ENCODE peak calls at places on chromosomes 6 and 20, in four cellular contexts. J, Y, S and M are unnamed samples.

GRCh38 chr6:13097454-13097853 is 230.9 kb downstream of the TBC1D7 start:
- DNase-seq in S (no peak), Y (no peak), J (no peak), M (no peak)

GRCh38 chr6:169168302-169168630 is 85.4 kb downstream of the THBS2 start:
- DNase-seq in J (no peak), S (no peak), Y (no peak), M (no peak)

GRCh38 chr6:19691465-19692167 is 145.6 kb upstream of the ID4 start:
- DNase-seq in J (no peak), Y (no peak), S (no peak), M (no peak)

GRCh38 chr6:14818422-14818884 is 427.4 kb upstream of the JARID2 start:
- DNase-seq in Y (no peak), S (no peak), J (no peak), M (no peak)

GRCh38 chr6:35139924-35140524 is 1.1 kb downstream of the TCP11 start:
- DNase-seq in Y (peak), J (peak), S (peak), M (peak)

GRCh38 chr20:43765933-43766332 is 39.1 kb upstream of the GTSF1L start:
- DNase-seq in J (no peak), S (no peak), Y (no peak), M (no peak)

GRCh38 chr6:20704325-20704724 is 170.1 kb downstream of the CDKAL1 start:
- DNase-seq in S (no peak), Y (no peak), J (no peak), M (no peak)

GRCh38 chr6:149473080-149474052 is 11.4 kb downstream of the ZC3H12D start:
- DNase-seq in Y (no peak), J (peak), S (no peak), M (no peak)

GRCh38 chr20:4597215-4597614 is 124.5 kb upstream of the PRND start:
- DNase-seq in Y (no peak), S (no peak), J (no peak), M (no peak)

GRCh38 chr6:157438611-157439109 is 57.7 kb downstream of the ZDHHC14 start:
- DNase-seq in J (no peak), Y (no peak), S (no peak), M (no peak)

GRCh38 chr20:44089987-44090674 is 96.9 kb downstream of the JPH2 start:
- DNase-seq in Y (peak), S (peak), J (peak), M (no peak)

GRCh38 chr6:43188426-43188825 is 6.4 kb downstream of the CUL9 start:
- DNase-seq in S (no peak), J (no peak), Y (no peak), M (no peak)

GRCh38 chr6:109143191-109143590 is 47.9 kb downstream of the CEP57L1 start:
- DNase-seq in S (no peak), J (no peak), Y (no peak), M (no peak)

GRCh38 chr20:48797850-48798747 is 29.7 kb downstream of the PREX1 start:
- DNase-seq in Y (no peak), S (no peak), J (no peak), M (no peak)

GRCh38 chr20:50249447-50250388 is 59.1 kb downstream of the CEBPB start:
- DNase-seq in J (no peak), S (no peak), Y (no peak), M (no peak)

GRCh38 chr6:39496951-39497350 is 174.4 kb upstream of the KCNK16 start:
- DNase-seq in S (no peak), J (no peak), Y (no peak), M (peak)

GRCh38 chr6:40550096-40550731 is 37.0 kb downstream of the LRFN2 start:
- DNase-seq in J (peak), Y (peak), S (peak), M (peak)

GRCh38 chr6:5679271-5679670 is 327.5 kb downstream of the NRN1 start:
- DNase-seq in Y (no peak), S (no peak), J (no peak), M (no peak)

GRCh38 chr6:5994234-5994998 is 12.3 kb downstream of the NRN1 start:
- DNase-seq in Y (no peak), S (no peak), J (no peak), M (no peak)

GRCh38 chr6:51855310-51856082 is 231.9 kb downstream of the PKHD1 start:
- DNase-seq in J (peak), Y (peak), S (peak), M (peak)

GRCh38 chr6:131923356-131923755 is 27.8 kb downstream of the CCN2 start:
- DNase-seq in J (peak), Y (peak), S (no peak), M (peak)

GRCh38 chr20:43392561-43392960 is 65.1 kb upstream of the SRSF6 start:
- DNase-seq in J (no peak), S (no peak), Y (no peak), M (no peak)

GRCh38 chr20:36591854-36592641 is 13.5 kb upstream of the RAB5IF start:
- DNase-seq in Y (peak), S (no peak), J (no peak), M (no peak)

GRCh38 chr6:32046450-32047083 is 8.4 kb downstream of the CYP21A2 start:
- DNase-seq in J (peak), Y (no peak), S (no peak), M (no peak)

GRCh38 chr20:61665746-61666470 is 399.8 kb downstream of the TAF4 start:
- DNase-seq in Y (no peak), S (no peak), J (no peak), M (no peak)

GRCh38 chr6:5996701-5997419 is 9.9 kb downstream of the NRN1 start:
- DNase-seq in Y (no peak), S (no peak), J (no peak), M (no peak)

GRCh38 chr6:32116674-32117073 is 7.5 kb upstream of the TNXB start:
- DNase-seq in Y (no peak), S (no peak), J (no peak), M (no peak)

GRCh38 chr6:138428943-138429616 is 25.1 kb downstream of the HEBP2 start:
- DNase-seq in J (peak), S (peak), Y (no peak), M (peak)

GRCh38 chr20:16864069-16864468 is 115.9 kb downstream of the OTOR start:
- DNase-seq in J (peak), S (no peak), Y (no peak), M (no peak)

GRCh38 chr20:32333988-32334885 is 23.9 kb upstream of the ASXL1 start:
- DNase-seq in Y (no peak), J (no peak), S (no peak), M (no peak)

GRCh38 chr6:39029156-39030011 is 19.2 kb upstream of the GLP1R start:
- DNase-seq in S (no peak), J (peak), Y (peak), M (no peak)

GRCh38 chr6:43847741-43848630 is 78.0 kb downstream of the VEGFA start:
- DNase-seq in Y (no peak), J (no peak), S (no peak), M (no peak)

GRCh38 chr6:141483561-141484061 is 649.1 kb upstream of the GJE1 start:
- DNase-seq in J (peak), S (peak), Y (peak), M (peak)

GRCh38 chr6:111096246-111096645 is 8.9 kb downstream of the SLC16A10 start:
- DNase-seq in S (no peak), Y (peak), J (no peak), M (no peak)

GRCh38 chr6:12331951-12332749 is 42.0 kb downstream of the EDN1 start:
- DNase-seq in Y (no peak), J (no peak), S (no peak), M (no peak)

GRCh38 chr20:64210661-64211369 is 44.7 kb upstream of the PCMTD2 start:
- DNase-seq in Y (no peak), J (no peak), S (no peak), M (no peak)

GRCh38 chr6:139369568-139370046 is 4.8 kb downstream of the CITED2 start:
- DNase-seq in S (no peak), Y (peak), J (peak), M (no peak)

GRCh38 chr6:154343473-154344308 is 12.9 kb downstream of the IPCEF1 start:
- DNase-seq in Y (no peak), S (no peak), J (peak), M (peak)